ENCODE peak calls at places on chromosomes 1 and 21, in five cellular contexts. D is fibroblast of the aortic adventitia, N is esophagus squamous epithelium, H is choroid plexus epithelial cell, U is AG09309. W is an unnamed sample.

GRCh38 chr1:228084325-228084724 is 1.8 kb downstream of the ARF1 start:
- DNase-seq in U (peak; percentile 61), N (no peak), H (peak; percentile 84), D (peak; percentile 75), W (peak; percentile 86)

GRCh38 chr1:107965112-107965991 is at the start of gene VAV3:
- DNase-seq in H (peak; percentile 77), N (no peak), U (no peak), D (peak; percentile 30), W (peak; percentile 61)

GRCh38 chr21:45974073-45975016 is 7.2 kb upstream of the COL6A1 start:
- DNase-seq in D (peak; percentile 76), H (peak; percentile 78), N (no peak), U (no peak), W (no peak)

GRCh38 chr1:160189649-160190625 is at the start of gene CASQ1:
- DNase-seq in D (peak; percentile 50), U (no peak), H (no peak), N (no peak), W (peak; percentile 32)

GRCh38 chr1:151680391-151680790 is 36.2 kb downstream of the CELF3 start:
- DNase-seq in U (no peak), H (peak; percentile 43), N (no peak), D (no peak), W (peak; percentile 55)

GRCh38 chr1:35564037-35564883 is 6.7 kb downstream of the NCDN start:
- DNase-seq in H (peak; percentile 87), U (no peak), N (no peak), D (peak; percentile 84), W (peak; percentile 88)

GRCh38 chr1:223609961-223610360 is 55.5 kb downstream of the CAPN8 start:
- DNase-seq in H (no peak), N (no peak), D (no peak), U (no peak), W (no peak)

GRCh38 chr1:113401728-113402127 is 11.4 kb downstream of the MAGI3 start:
- DNase-seq in D (no peak), N (no peak), H (no peak), U (no peak), W (no peak)

GRCh38 chr1:106937104-106937503 is 119.4 kb upstream of the PRMT6 start:
- DNase-seq in H (peak; percentile 92), N (no peak), D (peak; percentile 68), U (peak; percentile 77), W (peak; percentile 92)

GRCh38 chr1:28144203-28145135 is 32.0 kb downstream of the PTAFR start:
- DNase-seq in H (peak; percentile 79), U (no peak), N (no peak), D (peak; percentile 56), W (peak; percentile 96)

GRCh38 chr1:7046314-7046713 is 261.1 kb downstream of the CAMTA1 start:
- DNase-seq in N (no peak), H (peak; percentile 84), U (peak; percentile 20), D (peak; percentile 40), W (peak; percentile 66)

GRCh38 chr1:211738709-211739301 is 63.4 kb upstream of the NEK2 start:
- DNase-seq in U (no peak), H (peak; percentile 19), D (no peak), N (no peak), W (peak; percentile 22)
- H3K4me3 ChIP-seq in U (no peak overlapping the region), H (no peak overlapping the region), D (no peak overlapping the region), N (no peak overlapping the region), W (no peak overlapping the region)

GRCh38 chr1:104648269-104648691 is 898.6 kb downstream of the AMY1C start:
- DNase-seq in H (peak; percentile 13), D (no peak), U (no peak), N (no peak), W (peak; percentile 27)
- TF ChIP-seq CTCF in H (peak; percentile 45), D (no peak), U (peak; percentile 13), N (no peak), W (peak; percentile 48)

GRCh38 chr1:226549094-226549936 is 751 bp downstream of the STUM start:
- DNase-seq in N (no peak), H (no peak), U (no peak), D (no peak), W (no peak)
- H3K4me3 ChIP-seq in N (peak overlapping the region; percentile 46), H (no peak overlapping the region), U (no peak overlapping the region), D (peak overlapping the region; percentile 25), W (no peak overlapping the region)

GRCh38 chr1:82874041-82874440 is 1073.3 kb downstream of the ADGRL2 start:
- DNase-seq in U (no peak), N (no peak), D (no peak), H (no peak), W (peak; percentile 9)

GRCh38 chr1:82880506-82880905 is 1079.8 kb downstream of the ADGRL2 start:
- DNase-seq in N (no peak), U (no peak), D (no peak), H (no peak), W (peak; percentile 71)

GRCh38 chr1:82870332-82870731 is 1069.6 kb downstream of the ADGRL2 start:
- DNase-seq in N (no peak), U (no peak), H (no peak), D (no peak), W (no peak)

DNA sequence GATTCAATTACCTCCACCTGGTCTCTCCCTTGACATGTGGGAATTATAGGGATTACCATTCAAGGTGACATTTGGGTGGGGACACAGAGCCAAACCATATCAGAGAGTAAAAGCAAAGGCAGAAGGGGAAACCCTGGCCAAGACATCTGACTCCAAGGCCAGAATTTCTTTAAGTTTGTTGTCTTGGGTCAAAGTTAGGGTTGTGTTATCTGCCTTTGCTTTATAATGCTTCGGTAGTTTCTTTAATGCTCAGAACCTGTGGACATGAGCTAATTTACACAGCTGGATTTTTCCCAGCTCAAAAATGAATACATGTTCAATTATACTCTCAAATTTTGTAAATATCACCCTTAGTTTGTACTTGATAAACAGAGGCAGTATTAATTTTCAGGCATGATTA is 1074.4 kb downstream of the ADGRL2 start:
- DNase-seq in D (no peak), N (no peak), U (no peak), H (no peak), W (no peak)
- TF ChIP-seq CTCF in D (no peak), N (no peak), U (no peak), H (no peak), W (no peak)

DNA sequence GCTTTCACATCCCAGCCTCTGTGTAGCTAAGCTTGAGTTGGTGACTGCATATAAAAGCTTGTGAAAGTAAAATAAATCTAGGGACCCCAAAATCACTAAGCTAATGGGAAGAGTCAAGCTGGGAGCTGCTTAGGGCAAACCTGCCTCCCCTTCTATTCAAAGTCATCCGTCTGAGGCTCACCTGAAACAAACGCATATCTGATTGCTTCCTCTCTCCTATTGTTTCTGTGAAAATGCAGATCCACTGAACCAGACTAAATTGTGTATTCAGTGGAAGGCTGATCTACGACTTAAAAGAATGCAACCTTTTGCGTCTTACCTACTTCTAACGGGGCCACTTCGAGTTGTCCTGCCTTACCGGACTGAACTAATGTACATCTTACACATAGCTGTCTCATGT is 70.3 kb downstream of the LTN1 start:
- DNase-seq in U (no peak), N (no peak), H (no peak), D (no peak), W (no peak)
- H3K4me3 ChIP-seq in U (no peak overlapping the region), N (no peak overlapping the region), H (no peak overlapping the region), D (no peak overlapping the region), W (no peak overlapping the region)